ENCODE peak calls at places on chromosomes 1 and 21, in six cellular contexts. R is progenitor cell of endocrine pancreas, C is fibroblast of lung, B is esophagus squamous epithelium, E is brain microvascular endothelial cell, P is endothelial cell. F is an unnamed sample.

GRCh38 chr1:59776960-59777852 is 37.5 kb upstream of the HOOK1 start:
- DNase-seq in R (no peak), C (no peak), B (no peak), E (no peak), P (no peak), F (no peak)

GRCh38 chr21:41957991-41958766 is 4.4 kb upstream of the C2CD2 start:
- DNase-seq in R (no peak), C (peak; percentile 93), B (no peak), E (peak; percentile 81), P (no peak), F (no peak)

GRCh38 chr1:1630191-1630964 is 1.6 kb upstream of the MMP23B start:
- DNase-seq in R (no peak), C (peak; percentile 81), B (no peak), E (peak; percentile 56), P (peak; percentile 71), F (no peak)

GRCh38 chr1:64675718-64676345 is 69.0 kb upstream of the RAVER2 start:
- DNase-seq in R (no peak), C (peak; percentile 61), B (no peak), E (no peak), P (no peak), F (no peak)

GRCh38 chr1:214464303-214465287 is 86.8 kb downstream of the PTPN14 start:
- DNase-seq in R (no peak), C (no peak), B (no peak), E (no peak), P (no peak), F (no peak)

GRCh38 chr1:36502616-36503015 is 19.9 kb upstream of the CSF3R start:
- DNase-seq in R (no peak), C (no peak), B (no peak), E (no peak), P (no peak), F (no peak)

GRCh38 chr1:44714944-44715571 is 15.9 kb downstream of the RNU5D-1 start:
- DNase-seq in R (peak; percentile 47), C (peak; percentile 80), B (no peak), E (peak; percentile 76), P (peak; percentile 70), F (peak; percentile 68)

GRCh38 chr1:81254560-81254959 is 546.2 kb upstream of the ADGRL2 start:
- DNase-seq in R (no peak), C (no peak), B (no peak), E (no peak), P (peak; percentile 28), F (no peak)

GRCh38 chr1:218547901-218548730 is 203.0 kb downstream of the TGFB2 start:
- DNase-seq in R (no peak), C (no peak), B (no peak), E (no peak), P (no peak), F (no peak)

GRCh38 chr1:36257375-36257767 is 33.1 kb downstream of the THRAP3 start:
- DNase-seq in R (no peak), C (no peak), B (no peak), E (no peak), P (no peak), F (no peak)

GRCh38 chr1:184801503-184801902 is 46.8 kb upstream of the EDEM3 start:
- DNase-seq in R (no peak), C (peak; percentile 89), B (no peak), E (peak; percentile 20), P (no peak), F (no peak)

GRCh38 chr1:111729271-111729921 is 9.8 kb downstream of the INKA2 start:
- DNase-seq in R (peak; percentile 7), C (no peak), B (no peak), E (no peak), P (no peak), F (no peak)

GRCh38 chr1:170620164-170620563 is 43.8 kb upstream of the PRRX1 start:
- DNase-seq in R (no peak), C (no peak), B (no peak), E (no peak), P (no peak), F (no peak)

GRCh38 chr21:39630191-39630591 is 17.5 kb downstream of the B3GALT5 start:
- DNase-seq in R (no peak), C (peak; percentile 44), B (no peak), E (peak; percentile 33), P (no peak), F (no peak)

GRCh38 chr21:24716306-24716918 is 890.9 kb downstream of the MRPL39 start:
- DNase-seq in R (no peak), C (no peak), B (no peak), E (no peak), P (no peak), F (no peak)

GRCh38 chr1:44293761-44294315 is 61.2 kb downstream of the ERI3 start:
- DNase-seq in R (no peak), C (no peak), B (no peak), E (no peak), P (no peak), F (no peak)

GRCh38 chr1:158007180-158007579 is 13.7 kb downstream of the KIRREL1 start:
- DNase-seq in R (no peak), C (no peak), B (no peak), E (no peak), P (no peak), F (no peak)

GRCh38 chr1:90317628-90318027 is 322.7 kb downstream of the ZNF326 start:
- DNase-seq in R (no peak), C (no peak), B (no peak), E (no peak), P (no peak), F (no peak)

GRCh38 chr1:20710450-20711284 is 7.1 kb downstream of the KIF17 start:
- DNase-seq in R (no peak), C (no peak), B (no peak), E (no peak), P (no peak), F (no peak)

GRCh38 chr21:31509108-31510017 is 150.1 kb upstream of the SOD1 start:
- DNase-seq in R (no peak), C (no peak), B (no peak), E (peak; percentile 63), P (peak; percentile 23), F (peak; percentile 12)

GRCh38 chr1:232477728-232478127 is 152.2 kb downstream of the SIPA1L2 start:
- DNase-seq in R (no peak), C (peak; percentile 94), B (no peak), E (peak; percentile 94), P (no peak), F (no peak)

GRCh38 chr1:234957330-234958065 is 171.1 kb downstream of the TOMM20 start:
- DNase-seq in R (peak; percentile 39), C (peak; percentile 98), B (no peak), E (no peak), P (no peak), F (no peak)

DNA sequence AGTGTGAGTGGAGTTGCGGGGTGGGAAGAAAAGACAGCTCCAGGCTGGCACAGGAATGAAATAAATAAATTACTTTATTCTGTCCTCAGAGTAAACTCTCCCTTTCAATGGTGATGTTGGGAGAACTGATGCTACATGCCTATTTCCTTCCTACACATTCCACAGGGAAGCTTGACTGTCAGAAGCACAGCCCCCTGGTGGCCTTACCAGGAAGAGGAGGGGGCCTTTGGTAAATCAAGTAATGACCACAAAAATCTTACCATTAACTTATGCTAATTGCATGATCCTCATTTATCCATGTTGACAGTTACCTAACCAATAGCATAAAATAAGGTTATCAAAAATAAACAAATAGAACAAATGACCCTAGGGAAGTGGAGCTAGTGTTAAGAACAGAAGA is 605.0 kb upstream of the PKN2 start:
- DNase-seq in R (no peak), C (peak; percentile 16), B (no peak), E (no peak), P (peak; percentile 65), F (peak; percentile 16)
- TF ChIP-seq CTCF in R (peak; percentile 77), C (peak; percentile 42), B (no peak), E (peak; percentile 75), P (peak; percentile 72), F (peak; percentile 66)

DNA sequence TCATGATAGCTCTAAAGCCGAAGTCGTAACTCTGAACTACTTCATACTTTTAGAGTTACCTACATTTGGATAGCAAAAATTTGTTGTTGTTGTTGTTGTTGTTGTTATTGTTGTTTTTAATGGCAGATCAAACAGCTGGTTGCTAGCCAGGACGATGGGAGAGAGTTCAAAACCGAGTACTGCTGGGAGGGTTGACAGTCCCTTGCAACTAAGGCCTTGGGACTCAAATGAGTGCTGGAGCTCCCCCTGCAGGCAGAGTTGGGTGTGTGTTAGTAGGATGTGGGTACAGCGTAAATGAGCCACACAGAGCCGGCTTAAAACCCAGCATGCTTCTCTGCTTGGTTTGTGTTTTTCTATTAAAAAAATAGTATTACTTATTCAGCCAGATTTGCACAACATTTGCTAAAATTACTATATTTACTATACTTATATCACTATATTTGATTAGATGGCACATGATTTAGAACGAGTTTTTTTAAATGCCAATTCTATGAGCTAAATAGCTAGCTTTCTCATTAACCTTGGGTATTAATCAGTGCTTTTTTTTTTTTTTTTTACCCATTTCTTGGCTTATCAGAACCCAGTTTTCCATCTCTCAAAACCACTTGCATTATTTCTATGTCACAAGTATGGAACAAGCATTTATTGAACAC is 129.2 kb upstream of the SYT6 start:
- DNase-seq in R (peak; percentile 66), C (peak; percentile 92), B (peak; percentile 29), E (peak; percentile 91), P (peak; percentile 87), F (peak; percentile 89)
- TF ChIP-seq CTCF in R (peak; percentile 88), C (peak; percentile 98), B (peak; percentile 58), E (peak; percentile 97), P (peak; percentile 75), F (peak; percentile 88)

DNA sequence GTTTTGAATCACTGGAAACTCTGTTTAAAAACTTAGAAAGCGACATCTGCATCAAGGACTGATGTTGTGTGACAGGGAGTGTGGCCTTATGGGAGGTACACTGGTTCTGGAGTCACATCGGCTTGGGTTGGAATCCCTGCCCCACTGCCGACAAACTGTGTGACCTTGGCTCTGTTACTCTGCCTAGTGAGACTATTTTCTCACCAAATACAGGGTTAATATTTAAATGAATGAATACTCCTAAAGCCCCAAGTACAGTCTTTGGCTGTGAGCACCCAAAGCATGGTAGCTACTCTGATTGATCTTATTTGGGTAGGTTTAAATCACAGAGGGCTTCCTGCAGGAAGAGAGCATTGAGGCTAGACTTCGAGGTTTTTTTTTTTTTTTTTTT is 102.0 kb downstream of the ACTL8 start:
- DNase-seq in R (no peak), C (no peak), B (no peak), E (no peak), P (no peak), F (no peak)
- TF ChIP-seq CTCF in R (no peak), C (no peak), B (no peak), E (no peak), P (no peak), F (no peak)

GRCh38 chr1:22176258-22176657 is 33.4 kb upstream of the WNT4 start:
- DNase-seq in R (no peak), C (no peak), B (no peak), E (no peak), P (no peak), F (no peak)
- TF ChIP-seq CTCF in R (no peak), C (no peak), B (no peak), E (no peak), P (no peak), F (no peak)

F was measured in neural crest cell.